ENCODE peak calls at places on chromosomes 11 and 22, in seven cellular contexts. L is right cardiac atrium; O is lung; F is spleen; I is CD4-positive, CD25-positive, alpha-beta regulatory T cell; E is cardiac muscle cell; N is effector memory CD4-positive, alpha-beta T cell. H is an unnamed sample. For H3K27me3 and H3K9me3, the result is how much of the 10 kb centered on the place peaks cover.

GRCh38 chr11:84289381-84289906 is 1003.3 kb upstream of the CCDC90B start:
- DNase-seq in F (no peak), L (no peak), I (no peak), O (no peak), N (no peak), E (peak), H (no peak)

GRCh38 chr11:15198284-15198683 is 83.6 kb downstream of the INSC start:
- DNase-seq in L (no peak), E (no peak), N (no peak), O (no peak), F (no peak), I (no peak), H (no peak)

GRCh38 chr11:70332567-70332966 is 62.1 kb downstream of the PPFIA1 start:
- DNase-seq in F (no peak), O (no peak), L (no peak), I (no peak), N (no peak), E (no peak), H (no peak)

GRCh38 chr22:49979587-49980264 is 19.2 kb downstream of the PIM3 start:
- DNase-seq in E (peak), N (no peak), F (no peak), O (no peak), I (no peak), L (no peak), H (no peak)

GRCh38 chr11:8301622-8302021 is 37.9 kb upstream of the LMO1 start:
- DNase-seq in F (peak), L (no peak), E (no peak), O (no peak), I (no peak), N (no peak), H (no peak)

GRCh38 chr11:2653930-2654739 is 45.7 kb downstream of the KCNQ1OT1 start:
- DNase-seq in N (no peak), F (peak), E (no peak), L (no peak), O (no peak), I (no peak), H (no peak)

GRCh38 chr11:125451400-125452124 is 44.5 kb downstream of the FEZ1 start:
- DNase-seq in L (peak), F (no peak), I (no peak), O (no peak), E (peak), N (no peak), H (peak)

GRCh38 chr11:12640926-12641849 is 33.0 kb upstream of the TEAD1 start:
- DNase-seq in L (no peak), I (no peak), O (no peak), N (no peak), E (no peak), F (no peak), H (no peak)

GRCh38 chr11:66221012-66221411 is 47.4 kb upstream of the RAB1B start:
- DNase-seq in E (no peak), L (no peak), I (no peak), O (no peak), N (no peak), F (no peak), H (no peak)

GRCh38 chr22:41994506-41994905 is 4.1 kb upstream of the WBP2NL start:
- DNase-seq in E (no peak), O (no peak), L (no peak), I (no peak), F (peak), N (no peak), H (no peak)

GRCh38 chr11:65615950-65616574 is 486 bp downstream of the PCNX3 start:
- DNase-seq in O (no peak), I (no peak), E (peak), N (no peak), L (no peak), F (no peak), H (no peak)

GRCh38 chr11:126059238-126059761 is 3.4 kb downstream of the CDON start:
- DNase-seq in I (no peak), E (no peak), N (no peak), O (no peak), L (no peak), F (no peak), H (no peak)

GRCh38 chr11:3154001-3154599 is 11.0 kb downstream of the OSBPL5 start:
- DNase-seq in L (peak), F (peak), E (no peak), O (no peak), N (no peak), I (no peak), H (no peak)

GRCh38 chr11:134999490-135000066 is 587.5 kb upstream of the B3GAT1 start:
- DNase-seq in F (no peak), I (no peak), E (no peak), L (no peak), N (no peak), O (no peak), H (no peak)

GRCh38 chr11:124873980-124874379 is 8.7 kb downstream of the ROBO3 start:
- DNase-seq in O (no peak), N (no peak), F (no peak), L (no peak), I (no peak), E (no peak), H (no peak)

GRCh38 chr22:30248484-30248883 is 1.9 kb upstream of the LIF start:
- DNase-seq in O (no peak), E (no peak), F (no peak), L (no peak), N (no peak), I (no peak), H (no peak)

GRCh38 chr11:99015634-99016454 is 4.9 kb upstream of the CNTN5 start:
- DNase-seq in N (no peak), L (no peak), E (peak), F (no peak), I (peak), O (no peak), H (no peak)

GRCh38 chr11:14393129-14393528 is 34.1 kb upstream of the RRAS2 start:
- DNase-seq in O (no peak), L (no peak), F (no peak), E (no peak), N (no peak), I (no peak), H (no peak)

GRCh38 chr11:80596291-80596810 is 1155.5 kb upstream of the TENM4 start:
- DNase-seq in I (no peak), O (no peak), L (no peak), F (no peak), N (no peak), E (no peak), H (no peak)

GRCh38 chr22:42877597-42878340 is 20.7 kb upstream of the ARFGAP3 start:
- DNase-seq in O (peak), N (no peak), E (no peak), I (no peak), L (peak), F (no peak), H (peak)

GRCh38 chr22:49814856-49815255 is 12.8 kb downstream of the BRD1 start:
- DNase-seq in I (no peak), O (no peak), N (no peak), L (no peak), E (no peak), F (no peak), H (no peak)

GRCh38 chr11:69352715-69353325 is 58.9 kb downstream of the MYEOV start:
- DNase-seq in I (no peak), N (no peak), E (peak), F (no peak), L (no peak), O (peak), H (no peak)

GRCh38 chr11:125063429-125064043 is 431 bp downstream of the SLC37A2 start:
- DNase-seq in L (peak), F (peak), I (no peak), E (no peak), O (no peak), N (no peak), H (no peak)

GRCh38 chr11:111684259-111684658 is 81.9 kb downstream of the PPP2R1B start:
- DNase-seq in O (no peak), I (no peak), L (no peak), E (no peak), N (no peak), F (no peak), H (no peak)

GRCh38 chr11:23284626-23285025 is 424.4 kb upstream of the CCDC179 start:
- DNase-seq in F (no peak), L (no peak), E (peak), O (no peak), I (no peak), N (no peak), H (no peak)

GRCh38 chr11:93480756-93481155 is 62.4 kb downstream of the SMCO4 start:
- DNase-seq in F (no peak), N (no peak), E (no peak), O (no peak), I (no peak), L (no peak), H (no peak)

GRCh38 chr11:15688351-15688792 is 573.6 kb downstream of the INSC start:
- DNase-seq in L (peak), E (peak), F (no peak), O (no peak), I (no peak), N (no peak), H (no peak)

GRCh38 chr11:22432331-22433065 is 94.3 kb downstream of the SLC17A6 start:
- DNase-seq in L (peak), I (no peak), N (no peak), F (peak), O (no peak), E (peak), H (peak)

GRCh38 chr11:116257871-116258270 is 514.9 kb downstream of the BUD13 start:
- DNase-seq in L (no peak), F (no peak), E (no peak), O (no peak), N (no peak), I (no peak), H (no peak)

GRCh38 chr11:64339754-64340408 is at the start of gene CCDC88B:
- DNase-seq in L (peak), F (peak), I (peak), O (peak), N (peak), E (no peak), H (peak)

GRCh38 chr11:122634507-122634906 is 21.0 kb upstream of the UBASH3B start:
- DNase-seq in E (no peak), I (no peak), N (no peak), F (peak), L (peak), O (no peak), H (no peak)

GRCh38 chr11:102457865-102458264 is 5.3 kb upstream of the TMEM123 start:
- DNase-seq in L (no peak), O (no peak), E (no peak), N (no peak), I (no peak), F (no peak), H (no peak)

GRCh38 chr22:41021039-41021654 is 70.0 kb downstream of the RBX1 start:
- DNase-seq in O (no peak), N (no peak), E (peak), L (no peak), I (no peak), F (peak), H (peak)

GRCh38 chr22:25067851-25068421 is 115.4 kb downstream of the KIAA1671 start:
- DNase-seq in E (no peak), I (peak), O (no peak), N (peak), F (peak), L (no peak), H (no peak)

GRCh38 chr11:19924321-19925115 is 211.9 kb downstream of the NAV2 start:
- DNase-seq in F (no peak), I (no peak), L (no peak), O (no peak), E (no peak), N (no peak), H (no peak)

GRCh38 chr11:87924125-87924524 is 251.1 kb downstream of the RAB38 start:
- DNase-seq in L (no peak), O (no peak), E (no peak), N (no peak), I (no peak), F (no peak), H (no peak)
- H3K27ac ChIP-seq in L (no peak), O (no peak), E (no peak), N (no peak), I (no peak), F (no peak), H (no peak)

DNA sequence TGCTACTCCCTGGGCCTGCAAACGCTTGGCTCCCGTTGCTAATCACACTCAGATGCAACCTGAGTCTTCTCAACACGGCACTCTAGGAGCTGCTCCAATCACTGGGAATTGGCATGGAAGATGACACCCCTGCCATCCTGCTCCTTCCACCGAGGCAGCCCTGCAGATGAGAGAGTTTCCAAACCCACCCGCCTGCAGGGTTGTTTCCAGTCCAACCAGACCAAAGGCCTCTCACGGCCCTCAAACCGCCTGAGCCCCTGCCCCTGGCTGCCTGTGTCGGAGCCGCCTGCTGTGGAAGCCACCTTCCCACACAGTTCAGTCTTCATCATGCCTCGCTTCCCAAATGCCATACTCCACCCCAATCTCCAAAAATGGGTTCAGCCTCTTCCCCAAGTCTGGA is 36.8 kb upstream of the TP53I11 start:
- DNase-seq in E (no peak), N (no peak), I (no peak), O (no peak), L (no peak), F (no peak), H (no peak)
- H3K27me3 ChIP-seq in E (under half), N (under half), I (under half), O (under half), L (under half), F (under half), H (under half)

GRCh38 chr22:47504962-47505361 is 742.5 kb downstream of the TBC1D22A start:
- DNase-seq in O (no peak), N (no peak), I (no peak), L (no peak), E (no peak), F (no peak), H (no peak)

GRCh38 chr22:47497666-47498065 is 735.2 kb downstream of the TBC1D22A start:
- DNase-seq in I (no peak), N (no peak), E (no peak), F (no peak), L (peak), O (no peak), H (no peak)

GRCh38 chr22:47495102-47495501 is 732.7 kb downstream of the TBC1D22A start:
- DNase-seq in N (no peak), O (no peak), L (no peak), F (no peak), I (no peak), E (no peak), H (no peak)

DNA sequence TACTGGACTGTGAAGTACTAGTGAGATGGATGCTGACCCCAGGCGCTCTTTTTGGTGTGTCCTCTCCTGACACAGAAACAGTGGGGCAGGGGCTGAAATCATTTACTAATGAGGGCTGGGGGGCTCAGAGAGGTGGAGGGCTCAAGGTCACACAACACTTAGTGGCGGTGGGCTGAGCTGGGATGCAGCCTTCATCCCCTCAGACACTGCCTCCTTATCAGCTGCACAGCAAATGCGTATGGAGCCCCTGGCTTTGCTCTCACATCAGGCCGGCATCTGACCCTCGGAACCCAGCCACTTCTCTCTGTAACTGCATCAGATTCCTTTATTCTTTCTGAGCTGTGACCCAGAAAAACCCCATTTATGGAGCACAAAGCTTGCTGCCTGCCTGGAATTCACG is 736.5 kb downstream of the TBC1D22A start:
- DNase-seq in N (no peak), I (no peak), F (no peak), L (no peak), E (no peak), O (no peak), H (no peak)
- H3K9me3 ChIP-seq in N (under half), I (under half), F (half or more), L (under half), E (under half), O (under half), H (under half)

GRCh38 chr11:33703771-33704170 is 3.1 kb upstream of the C11orf91 start:
- DNase-seq in L (peak), I (no peak), F (no peak), O (no peak), N (no peak), E (peak), H (peak)
- H3K27ac ChIP-seq in L (peak), I (no peak), F (peak), O (peak), N (no peak), E (no peak), H (no peak)

GRCh38 chr11:35677904-35678303 is 15.3 kb downstream of the TRIM44 start:
- DNase-seq in E (no peak), F (no peak), I (no peak), O (no peak), L (no peak), N (no peak), H (no peak)
- H3K27me3 ChIP-seq in E (under half), F (under half), I (under half), O (under half), L (under half), N (under half), H (under half)

DNA sequence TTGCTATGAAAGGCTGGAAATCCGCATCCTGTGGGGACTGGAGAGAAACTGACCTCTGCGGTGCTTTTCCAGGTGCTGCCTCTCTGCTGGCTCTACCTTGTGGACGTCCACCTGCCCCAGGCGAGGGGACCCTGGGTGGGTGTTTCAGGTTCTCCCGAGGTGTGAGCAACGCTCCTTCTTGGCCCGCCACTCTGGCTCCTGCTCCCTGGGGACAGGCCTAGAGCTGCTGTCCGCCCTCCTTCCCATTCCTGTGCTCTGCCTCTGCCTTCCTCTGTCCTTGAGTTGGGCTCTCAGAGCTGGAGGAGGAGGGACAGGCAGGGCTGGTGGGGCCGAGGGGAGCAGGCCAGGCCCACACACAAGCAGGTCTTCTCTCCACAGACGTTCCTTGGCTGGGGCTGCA is 1115.1 kb downstream of the BRD1 start:
- DNase-seq in L (no peak), N (no peak), E (no peak), O (no peak), I (no peak), F (peak), H (no peak)
- H3K9me3 ChIP-seq in L (under half), N (under half), E (under half), O (under half), I (under half), F (under half), H (under half)

H was measured in pancreas.